ENCODE peak calls at places on chromosome 10, in seven cellular contexts. E is CD4-positive, alpha-beta memory T cell; Y is left ventricle myocardium inferior; W is BE2C; N is H7; A is hepatocyte; X is psoas muscle. M is an unnamed sample. For H3K27me3, the result is how much of the 10 kb centered on the place peaks cover.

GRCh38 chr10:112912441-112912911 is 37.6 kb upstream of the TCF7L2 start:
- DNase-seq in A (no peak), X (no peak), N (no peak), Y (no peak), E (no peak), W (no peak), M (peak)

GRCh38 chr10:70992436-70992835 is 104.1 kb upstream of the PCBD1 start:
- DNase-seq in Y (no peak), X (no peak), N (no peak), W (no peak), A (no peak), E (no peak), M (no peak)

GRCh38 chr10:6667679-6668270 is 87.7 kb upstream of the PRKCQ start:
- DNase-seq in A (peak), X (no peak), Y (no peak), W (peak), N (peak), E (peak), M (peak)

GRCh38 chr10:48390933-48391845 is 84.7 kb downstream of the MAPK8 start:
- DNase-seq in X (no peak), E (peak), N (no peak), Y (no peak), A (no peak), W (no peak), M (no peak)

GRCh38 chr10:70879244-70879643 is 9.1 kb downstream of the PCBD1 start:
- DNase-seq in E (no peak), A (no peak), Y (no peak), N (no peak), W (no peak), X (no peak), M (no peak)

GRCh38 chr10:128310966-128311658 is 184.9 kb upstream of the MKI67 start:
- DNase-seq in X (no peak), A (no peak), E (no peak), Y (no peak), W (no peak), N (peak), M (peak)

GRCh38 chr10:85490431-85490830 is 876.2 kb downstream of the GRID1 start:
- DNase-seq in X (no peak), N (no peak), E (no peak), W (no peak), Y (no peak), A (no peak), M (no peak)

GRCh38 chr10:112461029-112461887 is 14.2 kb downstream of the VTI1A start:
- DNase-seq in Y (no peak), X (no peak), E (no peak), W (no peak), N (no peak), A (no peak), M (peak)

GRCh38 chr10:78664929-78665525 is 403.7 kb upstream of the ZMIZ1 start:
- DNase-seq in Y (no peak), E (no peak), W (no peak), X (no peak), N (no peak), A (no peak), M (peak)

GRCh38 chr10:5089869-5090268 is 4.3 kb upstream of the AKR1C3 start:
- DNase-seq in W (peak), E (peak), A (no peak), N (no peak), Y (no peak), X (no peak), M (peak)

GRCh38 chr10:42475168-42476098 is 162.9 kb downstream of the ZNF33B start:
- DNase-seq in A (no peak), Y (no peak), X (peak), E (no peak), W (peak), N (peak), M (no peak)

GRCh38 chr10:121975295-121976086 is 474 bp upstream of the NSMCE4A start:
- DNase-seq in W (no peak), Y (no peak), N (peak), E (no peak), A (no peak), X (no peak), M (peak)

GRCh38 chr10:6823770-6824169 is 243.7 kb upstream of the PRKCQ start:
- DNase-seq in X (no peak), A (no peak), E (no peak), N (no peak), W (no peak), Y (no peak), M (no peak)

GRCh38 chr10:20874261-20874660 is 22.9 kb downstream of the NEBL start:
- DNase-seq in X (no peak), Y (no peak), E (no peak), W (no peak), N (no peak), A (no peak), M (no peak)
- H3K27me3 ChIP-seq in X (under half), Y (under half), E (under half), W (under half), N (under half), A (under half), M (under half)

GRCh38 chr10:117126034-117126433 is 12.0 kb downstream of the VAX1 start:
- DNase-seq in X (no peak), N (peak), A (no peak), E (no peak), Y (no peak), W (no peak), M (no peak)
- H3K27me3 ChIP-seq in X (under half), N (half or more), A (half or more), E (under half), Y (half or more), W (under half), M (under half)

GRCh38 chr10:123913688-123914268 is 22.2 kb upstream of the CPXM2 start:
- DNase-seq in A (no peak), Y (no peak), N (peak), X (peak), W (no peak), E (no peak), M (peak)
- H3K27me3 ChIP-seq in A (under half), Y (half or more), N (under half), X (under half), W (under half), E (under half), M (under half)

GRCh38 chr10:99551158-99551557 is 18.4 kb downstream of the NKX2-3 start:
- DNase-seq in A (no peak), W (peak), Y (no peak), N (no peak), X (peak), E (no peak), M (peak)
- H3K27me3 ChIP-seq in A (half or more), W (under half), Y (half or more), N (under half), X (under half), E (under half), M (under half)

DNA sequence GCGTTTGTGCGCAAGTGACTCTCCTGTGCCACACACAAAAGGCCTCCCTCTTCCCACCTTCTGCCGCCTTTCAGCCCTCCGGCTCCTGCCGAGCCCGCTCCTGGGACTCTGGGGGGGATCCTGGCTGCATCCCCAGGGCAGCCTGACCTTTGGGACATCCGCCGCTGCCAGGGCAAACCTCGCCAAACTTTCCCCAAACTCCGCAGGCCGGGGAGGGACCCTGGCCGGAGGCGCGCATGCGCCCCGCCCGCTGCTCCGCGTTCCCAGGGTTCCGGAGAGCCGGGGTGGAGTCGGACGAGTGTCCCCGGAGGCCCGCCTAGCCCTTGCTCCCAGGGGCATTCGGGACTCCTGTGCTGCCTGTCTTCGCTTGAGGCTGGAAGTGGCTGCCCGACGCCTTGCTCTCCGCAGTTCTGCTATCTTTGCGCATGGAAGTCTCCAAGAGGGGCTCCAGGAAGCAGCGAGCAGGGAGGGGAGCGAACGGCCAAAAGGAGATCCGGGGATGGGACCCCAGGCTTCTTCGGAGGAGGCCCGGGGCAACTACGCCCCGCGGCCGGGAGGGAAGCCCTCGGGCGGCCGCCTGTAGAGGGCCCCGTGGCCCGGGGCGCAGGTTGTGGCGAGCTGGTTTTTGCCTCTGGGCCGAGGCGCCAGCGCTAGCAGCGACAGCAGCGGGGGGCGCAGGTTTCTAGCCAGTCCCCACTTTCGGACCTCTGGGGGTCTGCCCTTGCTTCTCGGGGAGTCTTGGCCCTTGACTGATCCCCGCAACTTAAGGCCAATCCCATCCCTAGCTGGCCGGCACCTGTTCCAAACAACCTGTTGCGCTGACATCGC is 7.0 kb downstream of the PTF1A start:
- DNase-seq in A (no peak), N (peak), Y (no peak), E (no peak), X (no peak), W (no peak), M (peak)
- H3K27me3 ChIP-seq in A (half or more), N (half or more), Y (half or more), E (under half), X (under half), W (half or more), M (half or more)